ENCODE peak calls at places on chromosomes 13 and 19, in ten cellular contexts. N is stimulated activated effector memory CD8-positive, alpha-beta T cell treated with anti-CD3 and anti-CD28 coated beads, Interleukin-12 subunit alpha, Interleukin-12 subunit beta, amount 100 ng/mL, for 72 hours; V is NCI-H1092 treated with DMSO at 0.1 percent for 48 hours; S is kidney glomerular epithelial cell; B is iris pigment epithelial cell; L is stimulated activated naive CD8-positive, alpha-beta T cell treated with anti-CD3 and anti-CD28 coated beads, Interleukin-15, amount 100 ng/mL, for 72 hours; H is iPS-NIHi11; J is Peyer's patch; O is EH; E is activated T-cell treated with anti-CD3 and anti-CD28 coated beads, Interleukin-2, amount 50 U/mL, for 48 hours. D is an unnamed sample.

GRCh38 chr19:3780786-3781304 is 5.3 kb downstream of the MATK start:
- DNase-seq in H (no peak), B (no peak), L (no peak), O (no peak), N (no peak), J (no peak), E (no peak), S (no peak), V (no peak), D (no peak)

GRCh38 chr13:22454586-22454985 is 726.2 kb upstream of the SGCG start:
- DNase-seq in V (peak; percentile 34), B (peak; percentile 9), N (no peak), O (no peak), S (no peak), H (peak; percentile 42), L (no peak), J (no peak), E (no peak), D (no peak)

GRCh38 chr13:25231537-25231936 is 55.8 kb downstream of the MTMR6 start:
- DNase-seq in O (no peak), J (no peak), V (no peak), B (no peak), L (no peak), N (no peak), E (no peak), H (no peak), S (no peak), D (no peak)

GRCh38 chr19:16893686-16893990 is 4.8 kb downstream of the F2RL3 start:
- DNase-seq in N (no peak), S (no peak), O (no peak), L (no peak), B (no peak), H (no peak), E (no peak), V (no peak), J (peak; percentile 81), D (no peak)

GRCh38 chr13:44274838-44275237 is 98.8 kb upstream of the SERP2 start:
- DNase-seq in N (no peak), E (peak; percentile 35), J (no peak), S (no peak), H (no peak), V (no peak), B (peak; percentile 45), L (peak; percentile 18), O (no peak), D (no peak)

GRCh38 chr19:1811942-1812425 is at the start of gene ATP8B3:
- DNase-seq in N (peak; percentile 54), V (no peak), L (peak; percentile 72), O (no peak), B (no peak), J (peak; percentile 93), S (no peak), H (peak; percentile 99), E (no peak), D (no peak)

GRCh38 chr13:73462241-73462640 is 403.4 kb downstream of the KLF5 start:
- DNase-seq in V (no peak), S (no peak), E (no peak), H (no peak), N (no peak), L (no peak), J (no peak), B (no peak), O (peak; percentile 13), D (no peak)

GRCh38 chr13:30569901-30570576 is 47.7 kb upstream of the USPL1 start:
- DNase-seq in J (no peak), B (peak; percentile 99), O (peak; percentile 97), S (peak; percentile 88), N (no peak), V (no peak), L (no peak), H (peak; percentile 11), E (peak; percentile 40), D (peak; percentile 83)

GRCh38 chr13:22757530-22758120 is 423.2 kb upstream of the SGCG start:
- DNase-seq in O (no peak), V (peak; percentile 29), S (peak; percentile 9), N (no peak), B (peak; percentile 6), H (no peak), L (no peak), E (no peak), J (no peak), D (no peak)

GRCh38 chr19:42433503-42434260 is 6.5 kb upstream of the LIPE start:
- DNase-seq in H (peak; percentile 70), V (peak; percentile 50), E (peak; percentile 73), O (peak; percentile 48), N (peak; percentile 44), J (peak; percentile 95), L (peak; percentile 48), S (peak; percentile 27), B (peak; percentile 53), D (no peak)

GRCh38 chr13:75908137-75908536 is 272.0 kb downstream of the LMO7 start:
- DNase-seq in J (no peak), E (no peak), V (no peak), O (no peak), L (no peak), B (peak; percentile 28), N (no peak), S (no peak), H (no peak), D (no peak)

GRCh38 chr13:27341616-27342015 is 71.0 kb downstream of the RASL11A start:
- DNase-seq in J (no peak), N (no peak), E (no peak), H (no peak), S (peak; percentile 65), O (no peak), B (no peak), V (no peak), L (no peak), D (no peak)

GRCh38 chr19:33796164-33797100 is at the start of gene KCTD15:
- DNase-seq in L (peak; percentile 50), N (peak; percentile 20), J (no peak), H (peak; percentile 58), S (peak; percentile 23), E (peak; percentile 69), V (peak; percentile 57), O (peak; percentile 58), B (peak; percentile 59), D (no peak)

GRCh38 chr19:10468133-10468532 is 35.0 kb downstream of the KEAP1 start:
- DNase-seq in S (no peak), B (no peak), H (no peak), N (no peak), V (no peak), J (no peak), E (no peak), O (no peak), L (no peak), D (no peak)

GRCh38 chr19:3683405-3683865 is 16.8 kb downstream of the PIP5K1C start:
- DNase-seq in H (peak; percentile 89), N (no peak), O (peak; percentile 92), V (no peak), B (peak; percentile 88), L (no peak), E (no peak), S (peak; percentile 80), J (no peak), D (no peak)

GRCh38 chr19:55683449-55684261 is 8.6 kb downstream of the EPN1 start:
- DNase-seq in V (no peak), E (no peak), N (no peak), S (no peak), O (no peak), L (no peak), H (no peak), B (no peak), J (peak; percentile 80), D (no peak)

GRCh38 chr13:85277753-85278152 is 521.5 kb downstream of the SLITRK6 start:
- DNase-seq in H (no peak), S (peak; percentile 50), V (no peak), N (no peak), L (no peak), B (peak; percentile 44), E (no peak), O (peak; percentile 59), J (no peak), D (no peak)

GRCh38 chr13:92530364-92530763 is 696.2 kb upstream of the GPC6 start:
- DNase-seq in V (peak; percentile 21), E (no peak), L (no peak), H (no peak), S (no peak), B (no peak), N (no peak), J (no peak), O (no peak), D (no peak)

GRCh38 chr19:29832801-29833200 is 21.0 kb downstream of the CCNE1 start:
- DNase-seq in V (no peak), L (no peak), B (no peak), J (no peak), O (no peak), H (no peak), S (no peak), N (no peak), E (no peak), D (no peak)

D was measured in epithelial cell of prostate.